ENCODE peak calls at places on chromosomes 6 and 20, in four cellular contexts. S is body of pancreas, M is AG10803, C is progenitor cell of endocrine pancreas. Y is an unnamed sample.

GRCh38 chr20:2032168-2032567 is 38.3 kb upstream of the PDYN start:
- DNase-seq in C (no peak), S (no peak), M (peak), Y (no peak)

GRCh38 chr6:163814494-163815364 is 400.2 kb downstream of the QKI start:
- DNase-seq in M (peak), S (no peak), C (no peak), Y (peak)

GRCh38 chr6:140480852-140481251 is 1106.4 kb upstream of the CITED2 start:
- DNase-seq in M (peak), S (no peak), C (no peak), Y (peak)

GRCh38 chr6:71419954-71420692 is 131.5 kb downstream of the OGFRL1 start:
- DNase-seq in M (peak), C (peak), S (peak), Y (no peak)

GRCh38 chr6:105259912-105260889 is 80.4 kb upstream of the POPDC3 start:
- DNase-seq in C (no peak), M (no peak), S (no peak), Y (no peak)

GRCh38 chr6:5990776-5991175 is 15.9 kb downstream of the NRN1 start:
- DNase-seq in M (peak), C (no peak), S (no peak), Y (no peak)

GRCh38 chr20:24634855-24635254 is 165.4 kb downstream of the SYNDIG1 start:
- DNase-seq in C (no peak), M (peak), S (no peak), Y (peak)

GRCh38 chr20:47607208-47607613 is 105.5 kb downstream of the NCOA3 start:
- DNase-seq in S (no peak), M (peak), C (no peak), Y (no peak)

GRCh38 chr6:164039954-164040375 is 625.4 kb downstream of the QKI start:
- DNase-seq in S (peak), M (peak), C (no peak), Y (no peak)

GRCh38 chr20:32894711-32895355 is 36.1 kb downstream of the EFCAB8 start:
- DNase-seq in S (no peak), C (no peak), M (no peak), Y (no peak)

GRCh38 chr20:32891491-32891890 is 32.8 kb downstream of the EFCAB8 start:
- DNase-seq in M (no peak), C (no peak), S (no peak), Y (no peak)

GRCh38 chr20:32891926-32892660 is 33.4 kb downstream of the EFCAB8 start:
- DNase-seq in S (no peak), C (no peak), M (no peak), Y (no peak)

GRCh38 chr20:32893263-32893877 is 34.6 kb downstream of the EFCAB8 start:
- DNase-seq in S (no peak), M (no peak), C (no peak), Y (no peak)

GRCh38 chr20:32893878-32894483 is 35.3 kb downstream of the EFCAB8 start:
- DNase-seq in C (no peak), M (no peak), S (no peak), Y (no peak)
- TF ChIP-seq CTCF in C (peak), M (peak), S (peak), Y (peak)

DNA sequence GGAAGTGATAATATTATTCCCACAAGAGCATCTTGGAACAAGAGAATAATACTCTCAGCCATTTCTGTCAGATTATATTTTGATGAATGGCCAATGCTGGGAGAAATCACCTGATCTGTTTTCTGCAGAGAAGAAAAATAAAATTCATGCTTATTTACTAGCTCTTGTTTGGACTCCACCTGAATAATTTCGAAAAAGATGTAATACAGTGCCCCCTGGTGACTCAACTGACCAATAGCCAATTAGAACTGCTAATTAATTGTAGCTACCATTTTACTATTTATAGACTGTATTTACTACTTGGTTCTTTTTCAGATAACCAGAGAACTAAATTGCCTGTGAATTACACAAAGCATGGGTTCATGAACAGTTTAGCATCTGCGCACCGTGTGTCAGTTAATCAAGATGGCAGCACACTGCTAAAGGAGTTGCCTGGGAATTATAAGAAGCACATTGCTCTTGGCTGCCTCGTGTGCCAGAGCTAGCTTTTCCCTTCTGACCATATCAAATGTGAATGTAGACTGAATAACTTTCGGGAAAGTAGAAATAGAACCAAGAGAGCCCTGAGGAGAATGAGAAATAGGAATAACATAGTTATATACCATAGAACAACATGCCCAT is 78.6 kb upstream of the TRDN start:
- DNase-seq in C (no peak), M (peak), S (no peak), Y (no peak)
- TF ChIP-seq CTCF in C (peak), M (peak), S (peak), Y (no peak)

GRCh38 chr6:154800338-154800737 is 67.1 kb downstream of the SCAF8 start:
- DNase-seq in S (no peak), M (no peak), C (no peak), Y (no peak)

GRCh38 chr6:154806804-154807203 is 73.6 kb downstream of the SCAF8 start:
- DNase-seq in C (no peak), S (no peak), M (peak), Y (no peak)

GRCh38 chr6:154805288-154805911 is 72.2 kb downstream of the SCAF8 start:
- DNase-seq in M (peak), S (no peak), C (no peak), Y (peak)
- TF ChIP-seq CTCF in M (peak), S (peak), C (peak), Y (peak)

GRCh38 chr6:150739711-150740349 is 125.7 kb upstream of the MTHFD1L start:
- DNase-seq in S (no peak), M (peak), C (no peak), Y (no peak)

GRCh38 chr6:150744522-150745260 is 120.8 kb upstream of the MTHFD1L start:
- DNase-seq in C (no peak), S (no peak), M (no peak), Y (no peak)

GRCh38 chr6:150738092-150738625 is 127.3 kb upstream of the MTHFD1L start:
- DNase-seq in S (no peak), M (peak), C (no peak), Y (no peak)

GRCh38 chr6:150741633-150742200 is 123.8 kb upstream of the MTHFD1L start:
- DNase-seq in S (no peak), C (no peak), M (no peak), Y (no peak)

GRCh38 chr6:150740453-150740852 is 125.0 kb upstream of the MTHFD1L start:
- DNase-seq in M (no peak), S (no peak), C (no peak), Y (no peak)
- TF ChIP-seq CTCF in M (no peak), S (no peak), C (no peak), Y (no peak)

DNA sequence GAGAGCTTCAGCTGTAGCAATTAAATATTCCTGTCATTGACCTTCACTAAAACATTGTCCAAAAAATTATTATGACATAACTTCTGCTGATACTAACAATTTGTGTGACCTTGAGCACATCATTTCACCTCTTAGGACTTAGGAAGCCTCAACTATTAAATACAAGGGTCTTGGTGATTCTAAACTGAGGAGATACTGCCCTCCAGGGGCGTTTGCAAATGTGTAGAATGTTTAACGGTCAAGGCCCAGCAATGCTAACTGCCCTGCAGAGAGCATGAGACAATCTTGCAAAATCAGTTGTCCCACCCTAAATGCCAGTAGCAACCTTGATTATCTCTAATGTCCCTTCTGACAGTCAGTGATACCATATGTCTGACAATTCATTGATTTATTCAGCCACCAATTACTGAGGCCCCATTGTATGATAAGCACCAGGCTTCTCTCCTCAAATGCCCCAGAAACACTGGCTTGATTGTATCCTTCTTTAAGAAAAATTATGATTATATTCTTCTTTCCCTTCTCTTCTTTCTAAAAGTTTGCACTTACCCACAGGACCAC is 284.1 kb upstream of the PLN start:
- DNase-seq in M (peak), S (no peak), C (peak), Y (no peak)
- TF ChIP-seq CTCF in M (peak), S (no peak), C (peak), Y (no peak)

GRCh38 chr20:36141310-36141709 is 13.2 kb upstream of the EPB41L1 start:
- DNase-seq in S (no peak), M (no peak), C (no peak), Y (no peak)
- TF ChIP-seq CTCF in S (no peak), M (no peak), C (no peak), Y (no peak)

GRCh38 chr6:166769648-166770047 is 142.6 kb upstream of the RPS6KA2 start:
- DNase-seq in S (no peak), C (no peak), M (no peak), Y (no peak)

GRCh38 chr6:166772518-166772917 is 145.5 kb upstream of the RPS6KA2 start:
- DNase-seq in C (no peak), S (no peak), M (no peak), Y (no peak)

GRCh38 chr6:166768761-166769160 is 141.7 kb upstream of the RPS6KA2 start:
- DNase-seq in C (no peak), M (no peak), S (no peak), Y (no peak)

GRCh38 chr6:166771701-166772100 is 144.7 kb upstream of the RPS6KA2 start:
- DNase-seq in S (no peak), M (no peak), C (no peak), Y (no peak)

GRCh38 chr6:166770216-166771116 is 143.4 kb upstream of the RPS6KA2 start:
- DNase-seq in S (no peak), C (no peak), M (no peak), Y (no peak)
- TF ChIP-seq CTCF in S (no peak), C (peak), M (peak), Y (peak)

Y was measured in AG09309.